ENCODE peak calls at places on chromosome 16, in ten cellular contexts. One of them, this sample, is unnamed.

GRCh38 chr16:75230471-75231110 is 11.8 kb downstream of the CTRB1 start:
- DNase-seq in kidney epithelial cell: no peak
- DNase-seq in pancreas: peak
- DNase-seq in dorsolateral prefrontal cortex: no peak
- DNase-seq in lower leg skin: no peak
- DNase-seq in CD8-positive, alpha-beta memory T cell: no peak
- DNase-seq in effector memory CD4-positive, alpha-beta T cell: no peak
- DNase-seq in K562: no peak
- DNase-seq in CD8-positive, alpha-beta T cell: no peak
- DNase-seq in thoracic aorta: no peak
- DNase-seq in this sample: no peak

GRCh38 chr16:29304251-29304900 is 102.1 kb downstream of the NPIPB11 start:
- DNase-seq in kidney epithelial cell: no peak
- DNase-seq in pancreas: no peak
- DNase-seq in CD8-positive, alpha-beta memory T cell: no peak
- DNase-seq in CD8-positive, alpha-beta T cell: no peak
- DNase-seq in effector memory CD4-positive, alpha-beta T cell: no peak
- DNase-seq in lower leg skin: peak
- DNase-seq in K562: no peak
- DNase-seq in thoracic aorta: no peak
- DNase-seq in dorsolateral prefrontal cortex: no peak
- DNase-seq in this sample: no peak

GRCh38 chr16:17397499-17397891 is 73.3 kb downstream of the XYLT1 start:
- DNase-seq in lower leg skin: no peak
- DNase-seq in CD8-positive, alpha-beta memory T cell: peak
- DNase-seq in dorsolateral prefrontal cortex: no peak
- DNase-seq in effector memory CD4-positive, alpha-beta T cell: peak
- DNase-seq in K562: peak
- DNase-seq in thoracic aorta: no peak
- DNase-seq in CD8-positive, alpha-beta T cell: no peak
- DNase-seq in kidney epithelial cell: no peak
- DNase-seq in pancreas: peak
- DNase-seq in this sample: no peak

GRCh38 chr16:82846806-82847205 is 220.0 kb downstream of the CDH13 start:
- DNase-seq in CD8-positive, alpha-beta memory T cell: no peak
- DNase-seq in effector memory CD4-positive, alpha-beta T cell: no peak
- DNase-seq in dorsolateral prefrontal cortex: no peak
- DNase-seq in thoracic aorta: no peak
- DNase-seq in pancreas: no peak
- DNase-seq in K562: no peak
- DNase-seq in kidney epithelial cell: no peak
- DNase-seq in lower leg skin: no peak
- DNase-seq in CD8-positive, alpha-beta T cell: no peak
- DNase-seq in this sample: no peak

GRCh38 chr16:1773703-1774455 is 945 bp upstream of the MRPS34 start:
- DNase-seq in K562: no peak
- DNase-seq in CD8-positive, alpha-beta memory T cell: no peak
- DNase-seq in pancreas: no peak
- DNase-seq in thoracic aorta: no peak
- DNase-seq in dorsolateral prefrontal cortex: no peak
- DNase-seq in lower leg skin: no peak
- DNase-seq in effector memory CD4-positive, alpha-beta T cell: no peak
- DNase-seq in kidney epithelial cell: no peak
- DNase-seq in CD8-positive, alpha-beta T cell: no peak
- DNase-seq in this sample: no peak

GRCh38 chr16:684961-685696 is 995 bp upstream of the JMJD8 start:
- DNase-seq in CD8-positive, alpha-beta memory T cell: no peak
- DNase-seq in CD8-positive, alpha-beta T cell: no peak
- DNase-seq in dorsolateral prefrontal cortex: no peak
- DNase-seq in pancreas: peak
- DNase-seq in effector memory CD4-positive, alpha-beta T cell: no peak
- DNase-seq in kidney epithelial cell: no peak
- DNase-seq in K562: no peak
- DNase-seq in thoracic aorta: no peak
- DNase-seq in lower leg skin: no peak
- DNase-seq in this sample: no peak

GRCh38 chr16:87412371-87412995 is 20.3 kb downstream of the MAP1LC3B start:
- DNase-seq in pancreas: no peak
- DNase-seq in CD8-positive, alpha-beta memory T cell: no peak
- DNase-seq in effector memory CD4-positive, alpha-beta T cell: no peak
- DNase-seq in kidney epithelial cell: no peak
- DNase-seq in lower leg skin: peak
- DNase-seq in CD8-positive, alpha-beta T cell: no peak
- DNase-seq in K562: no peak
- DNase-seq in thoracic aorta: no peak
- DNase-seq in dorsolateral prefrontal cortex: no peak
- DNase-seq in this sample: no peak

GRCh38 chr16:30358577-30358936 is 3.4 kb upstream of the CD2BP2 start:
- DNase-seq in effector memory CD4-positive, alpha-beta T cell: no peak
- DNase-seq in CD8-positive, alpha-beta T cell: no peak
- DNase-seq in CD8-positive, alpha-beta memory T cell: no peak
- DNase-seq in lower leg skin: no peak
- DNase-seq in thoracic aorta: no peak
- DNase-seq in kidney epithelial cell: no peak
- DNase-seq in K562: no peak
- DNase-seq in dorsolateral prefrontal cortex: no peak
- DNase-seq in pancreas: no peak
- DNase-seq in this sample: no peak

GRCh38 chr16:65731840-65732239 is 610.0 kb upstream of the CDH11 start:
- DNase-seq in K562: no peak
- DNase-seq in kidney epithelial cell: no peak
- DNase-seq in effector memory CD4-positive, alpha-beta T cell: no peak
- DNase-seq in dorsolateral prefrontal cortex: no peak
- DNase-seq in CD8-positive, alpha-beta memory T cell: no peak
- DNase-seq in lower leg skin: no peak
- DNase-seq in pancreas: no peak
- DNase-seq in thoracic aorta: no peak
- DNase-seq in CD8-positive, alpha-beta T cell: no peak
- DNase-seq in this sample: no peak

GRCh38 chr16:87169509-87169985 is 147.6 kb downstream of the C16orf95 start:
- DNase-seq in lower leg skin: no peak
- DNase-seq in K562: no peak
- DNase-seq in thoracic aorta: no peak
- DNase-seq in pancreas: no peak
- DNase-seq in dorsolateral prefrontal cortex: no peak
- DNase-seq in CD8-positive, alpha-beta T cell: no peak
- DNase-seq in CD8-positive, alpha-beta memory T cell: no peak
- DNase-seq in kidney epithelial cell: no peak
- DNase-seq in effector memory CD4-positive, alpha-beta T cell: no peak
- DNase-seq in this sample: no peak

GRCh38 chr16:66933776-66934137 is 445 bp downstream of the CIAO2B start:
- DNase-seq in dorsolateral prefrontal cortex: no peak
- DNase-seq in effector memory CD4-positive, alpha-beta T cell: no peak
- DNase-seq in pancreas: no peak
- DNase-seq in thoracic aorta: no peak
- DNase-seq in CD8-positive, alpha-beta T cell: no peak
- DNase-seq in CD8-positive, alpha-beta memory T cell: no peak
- DNase-seq in lower leg skin: no peak
- DNase-seq in kidney epithelial cell: peak
- DNase-seq in K562: no peak
- DNase-seq in this sample: no peak

GRCh38 chr16:65833171-65833871 is 533.2 kb upstream of the CDH5 start:
- DNase-seq in kidney epithelial cell: no peak
- DNase-seq in dorsolateral prefrontal cortex: no peak
- DNase-seq in effector memory CD4-positive, alpha-beta T cell: no peak
- DNase-seq in thoracic aorta: no peak
- DNase-seq in pancreas: no peak
- DNase-seq in CD8-positive, alpha-beta memory T cell: no peak
- DNase-seq in K562: no peak
- DNase-seq in CD8-positive, alpha-beta T cell: no peak
- DNase-seq in lower leg skin: no peak
- DNase-seq in this sample: no peak

GRCh38 chr16:67346328-67346727 is 19.7 kb downstream of the LRRC36 start:
- DNase-seq in thoracic aorta: no peak
- DNase-seq in CD8-positive, alpha-beta memory T cell: no peak
- DNase-seq in kidney epithelial cell: no peak
- DNase-seq in CD8-positive, alpha-beta T cell: no peak
- DNase-seq in effector memory CD4-positive, alpha-beta T cell: no peak
- DNase-seq in pancreas: no peak
- DNase-seq in dorsolateral prefrontal cortex: no peak
- DNase-seq in K562: no peak
- DNase-seq in lower leg skin: no peak
- DNase-seq in this sample: no peak

GRCh38 chr16:17235147-17235817 is 235.5 kb downstream of the XYLT1 start:
- DNase-seq in pancreas: no peak
- DNase-seq in CD8-positive, alpha-beta T cell: no peak
- DNase-seq in lower leg skin: no peak
- DNase-seq in CD8-positive, alpha-beta memory T cell: no peak
- DNase-seq in dorsolateral prefrontal cortex: no peak
- DNase-seq in effector memory CD4-positive, alpha-beta T cell: no peak
- DNase-seq in K562: no peak
- DNase-seq in thoracic aorta: no peak
- DNase-seq in kidney epithelial cell: no peak
- DNase-seq in this sample: no peak

GRCh38 chr16:89484923-89485679 is 5.3 kb downstream of the ANKRD11 start:
- DNase-seq in effector memory CD4-positive, alpha-beta T cell: no peak
- DNase-seq in lower leg skin: no peak
- DNase-seq in CD8-positive, alpha-beta memory T cell: no peak
- DNase-seq in pancreas: no peak
- DNase-seq in thoracic aorta: no peak
- DNase-seq in CD8-positive, alpha-beta T cell: no peak
- DNase-seq in kidney epithelial cell: no peak
- DNase-seq in K562: no peak
- DNase-seq in dorsolateral prefrontal cortex: no peak
- DNase-seq in this sample: no peak

GRCh38 chr16:10514369-10515055 is 65.9 kb downstream of the EMP2 start:
- DNase-seq in effector memory CD4-positive, alpha-beta T cell: peak
- DNase-seq in kidney epithelial cell: no peak
- DNase-seq in pancreas: peak
- DNase-seq in thoracic aorta: no peak
- DNase-seq in CD8-positive, alpha-beta memory T cell: peak
- DNase-seq in lower leg skin: peak
- DNase-seq in CD8-positive, alpha-beta T cell: no peak
- DNase-seq in K562: peak
- DNase-seq in dorsolateral prefrontal cortex: no peak
- DNase-seq in this sample: no peak

GRCh38 chr16:5024632-5025031 is 9.1 kb downstream of the NAGPA start:
- DNase-seq in lower leg skin: no peak
- DNase-seq in CD8-positive, alpha-beta memory T cell: no peak
- DNase-seq in dorsolateral prefrontal cortex: no peak
- DNase-seq in effector memory CD4-positive, alpha-beta T cell: no peak
- DNase-seq in CD8-positive, alpha-beta T cell: no peak
- DNase-seq in pancreas: peak
- DNase-seq in kidney epithelial cell: no peak
- DNase-seq in thoracic aorta: no peak
- DNase-seq in K562: no peak
- DNase-seq in this sample: no peak

GRCh38 chr16:11094075-11094593 is 149.8 kb downstream of the CLEC16A start:
- DNase-seq in thoracic aorta: no peak
- DNase-seq in CD8-positive, alpha-beta T cell: no peak
- DNase-seq in dorsolateral prefrontal cortex: no peak
- DNase-seq in CD8-positive, alpha-beta memory T cell: no peak
- DNase-seq in kidney epithelial cell: no peak
- DNase-seq in effector memory CD4-positive, alpha-beta T cell: no peak
- DNase-seq in lower leg skin: no peak
- DNase-seq in K562: peak
- DNase-seq in pancreas: no peak
- DNase-seq in this sample: no peak

GRCh38 chr16:5065813-5066212 is at the start of gene C16orf89:
- DNase-seq in CD8-positive, alpha-beta T cell: no peak
- DNase-seq in effector memory CD4-positive, alpha-beta T cell: no peak
- DNase-seq in lower leg skin: no peak
- DNase-seq in dorsolateral prefrontal cortex: peak
- DNase-seq in thoracic aorta: no peak
- DNase-seq in CD8-positive, alpha-beta memory T cell: no peak
- DNase-seq in kidney epithelial cell: no peak
- DNase-seq in K562: no peak
- DNase-seq in pancreas: no peak
- DNase-seq in this sample: no peak

GRCh38 chr16:50697421-50697715 is 4.0 kb downstream of the NOD2 start:
- DNase-seq in pancreas: no peak
- DNase-seq in dorsolateral prefrontal cortex: no peak
- DNase-seq in kidney epithelial cell: no peak
- DNase-seq in CD8-positive, alpha-beta T cell: no peak
- DNase-seq in effector memory CD4-positive, alpha-beta T cell: no peak
- DNase-seq in K562: no peak
- DNase-seq in thoracic aorta: no peak
- DNase-seq in lower leg skin: no peak
- DNase-seq in CD8-positive, alpha-beta memory T cell: no peak
- DNase-seq in this sample: no peak
- H3K4me3 ChIP-seq in pancreas: no peak
- H3K4me3 ChIP-seq in dorsolateral prefrontal cortex: no peak
- H3K4me3 ChIP-seq in kidney epithelial cell: no peak
- H3K4me3 ChIP-seq in CD8-positive, alpha-beta T cell: no peak
- H3K4me3 ChIP-seq in effector memory CD4-positive, alpha-beta T cell: peak
- H3K4me3 ChIP-seq in K562: no peak
- H3K4me3 ChIP-seq in thoracic aorta: peak
- H3K4me3 ChIP-seq in lower leg skin: no peak
- H3K4me3 ChIP-seq in CD8-positive, alpha-beta memory T cell: peak
- H3K4me3 ChIP-seq in this sample: no peak

GRCh38 chr16:46882940-46883307 is 1.2 kb upstream of the GPT2 start:
- DNase-seq in CD8-positive, alpha-beta T cell: no peak
- DNase-seq in kidney epithelial cell: no peak
- DNase-seq in dorsolateral prefrontal cortex: no peak
- DNase-seq in effector memory CD4-positive, alpha-beta T cell: no peak
- DNase-seq in pancreas: no peak
- DNase-seq in thoracic aorta: no peak
- DNase-seq in K562: no peak
- DNase-seq in lower leg skin: no peak
- DNase-seq in CD8-positive, alpha-beta memory T cell: no peak
- DNase-seq in this sample: no peak
- H3K4me3 ChIP-seq in CD8-positive, alpha-beta T cell: no peak
- H3K4me3 ChIP-seq in kidney epithelial cell: no peak
- H3K4me3 ChIP-seq in dorsolateral prefrontal cortex: peak
- H3K4me3 ChIP-seq in effector memory CD4-positive, alpha-beta T cell: no peak
- H3K4me3 ChIP-seq in pancreas: peak
- H3K4me3 ChIP-seq in thoracic aorta: no peak
- H3K4me3 ChIP-seq in K562: no peak
- H3K4me3 ChIP-seq in lower leg skin: no peak
- H3K4me3 ChIP-seq in CD8-positive, alpha-beta memory T cell: no peak
- H3K4me3 ChIP-seq in this sample: no peak

DNA sequence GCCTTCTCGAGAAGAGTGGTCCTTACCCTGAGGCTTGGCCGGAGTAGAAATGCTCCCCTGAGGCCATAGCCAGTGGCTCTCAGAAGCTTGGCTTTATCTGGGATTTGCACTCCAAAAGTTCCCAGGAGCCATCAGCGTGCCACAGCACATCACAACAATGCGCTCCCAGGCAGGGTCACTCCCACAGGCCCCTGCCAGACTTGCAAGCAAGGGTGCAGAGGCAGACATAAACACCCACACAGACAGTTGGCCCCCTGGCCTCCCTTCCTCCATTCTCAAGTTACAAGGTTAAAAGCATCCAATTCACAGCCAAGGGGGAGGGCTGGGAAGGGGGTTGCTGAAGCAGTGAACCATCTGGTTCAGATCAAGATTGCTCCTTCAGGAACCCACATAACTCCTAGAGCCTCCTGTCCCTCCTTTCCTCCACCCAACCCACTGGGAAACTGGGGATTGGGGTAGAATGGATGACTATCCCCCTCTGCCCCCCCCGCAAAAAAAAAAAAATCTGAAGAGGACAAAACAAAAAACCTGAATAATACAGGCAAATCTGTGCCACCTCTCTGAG is 1.8 kb downstream of the ST3GAL2 start:
- DNase-seq in dorsolateral prefrontal cortex: no peak
- DNase-seq in K562: peak
- DNase-seq in effector memory CD4-positive, alpha-beta T cell: no peak
- DNase-seq in CD8-positive, alpha-beta T cell: no peak
- DNase-seq in CD8-positive, alpha-beta memory T cell: no peak
- DNase-seq in pancreas: no peak
- DNase-seq in kidney epithelial cell: no peak
- DNase-seq in thoracic aorta: no peak
- DNase-seq in lower leg skin: no peak
- DNase-seq in this sample: no peak
- H3K4me3 ChIP-seq in dorsolateral prefrontal cortex: peak
- H3K4me3 ChIP-seq in K562: peak
- H3K4me3 ChIP-seq in effector memory CD4-positive, alpha-beta T cell: peak
- H3K4me3 ChIP-seq in CD8-positive, alpha-beta T cell: peak
- H3K4me3 ChIP-seq in CD8-positive, alpha-beta memory T cell: peak
- H3K4me3 ChIP-seq in pancreas: no peak
- H3K4me3 ChIP-seq in kidney epithelial cell: peak
- H3K4me3 ChIP-seq in thoracic aorta: peak
- H3K4me3 ChIP-seq in lower leg skin: no peak
- H3K4me3 ChIP-seq in this sample: peak

GRCh38 chr16:85128079-85128837 is 16.0 kb upstream of the CIBAR2 start:
- DNase-seq in CD8-positive, alpha-beta memory T cell: no peak
- DNase-seq in kidney epithelial cell: no peak
- DNase-seq in lower leg skin: no peak
- DNase-seq in K562: no peak
- DNase-seq in effector memory CD4-positive, alpha-beta T cell: no peak
- DNase-seq in pancreas: no peak
- DNase-seq in thoracic aorta: no peak
- DNase-seq in dorsolateral prefrontal cortex: no peak
- DNase-seq in CD8-positive, alpha-beta T cell: no peak
- DNase-seq in this sample: no peak
- H3K4me3 ChIP-seq in CD8-positive, alpha-beta memory T cell: no peak
- H3K4me3 ChIP-seq in kidney epithelial cell: no peak
- H3K4me3 ChIP-seq in lower leg skin: no peak
- H3K4me3 ChIP-seq in K562: no peak
- H3K4me3 ChIP-seq in effector memory CD4-positive, alpha-beta T cell: no peak
- H3K4me3 ChIP-seq in pancreas: no peak
- H3K4me3 ChIP-seq in thoracic aorta: no peak
- H3K4me3 ChIP-seq in dorsolateral prefrontal cortex: no peak
- H3K4me3 ChIP-seq in CD8-positive, alpha-beta T cell: no peak
- H3K4me3 ChIP-seq in this sample: no peak